ENCODE peak calls at places on chromosomes 6 and 20, in five cellular contexts. One of them, this sample, is unnamed.

GRCh38 chr20:59836768-59837167 is 96.7 kb downstream of the SYCP2 start:
- DNase-seq in heart left ventricle: no peak
- DNase-seq in heart right ventricle: no peak
- DNase-seq in GM13977: no peak
- DNase-seq in HCT116: no peak
- DNase-seq in this sample: no peak

GRCh38 chr6:81753709-81754678 is 1.5 kb upstream of the TENT5A start:
- DNase-seq in heart right ventricle: peak
- DNase-seq in GM13977: peak
- DNase-seq in HCT116: peak
- DNase-seq in heart left ventricle: peak
- DNase-seq in this sample: peak

GRCh38 chr6:44062771-44063560 is 64.3 kb downstream of the MRPL14 start:
- DNase-seq in GM13977: peak
- DNase-seq in heart left ventricle: peak
- DNase-seq in HCT116: no peak
- DNase-seq in heart right ventricle: no peak
- DNase-seq in this sample: peak

GRCh38 chr6:108501559-108501958 is 59.2 kb upstream of the FOXO3 start:
- DNase-seq in GM13977: no peak
- DNase-seq in heart right ventricle: no peak
- DNase-seq in HCT116: no peak
- DNase-seq in heart left ventricle: no peak
- DNase-seq in this sample: no peak

GRCh38 chr6:116475151-116475550 is 14.0 kb downstream of the CALHM6 start:
- DNase-seq in HCT116: no peak
- DNase-seq in heart left ventricle: no peak
- DNase-seq in GM13977: no peak
- DNase-seq in heart right ventricle: no peak
- DNase-seq in this sample: no peak

GRCh38 chr6:135014353-135014832 is 40.2 kb downstream of the HBS1L start:
- DNase-seq in heart right ventricle: no peak
- DNase-seq in heart left ventricle: no peak
- DNase-seq in HCT116: no peak
- DNase-seq in GM13977: peak
- DNase-seq in this sample: peak

GRCh38 chr6:37566209-37566859 is 66.6 kb upstream of the CCDC167 start:
- DNase-seq in GM13977: peak
- DNase-seq in HCT116: no peak
- DNase-seq in heart left ventricle: peak
- DNase-seq in heart right ventricle: peak
- DNase-seq in this sample: peak

GRCh38 chr20:11676618-11677289 is 240.9 kb upstream of the BTBD3 start:
- DNase-seq in heart right ventricle: peak
- DNase-seq in heart left ventricle: peak
- DNase-seq in GM13977: no peak
- DNase-seq in HCT116: peak
- DNase-seq in this sample: peak

GRCh38 chr6:35663447-35664235 is 25.1 kb downstream of the FKBP5 start:
- DNase-seq in heart right ventricle: no peak
- DNase-seq in HCT116: no peak
- DNase-seq in GM13977: peak
- DNase-seq in heart left ventricle: no peak
- DNase-seq in this sample: no peak

GRCh38 chr20:8366303-8366923 is 234.3 kb downstream of the PLCB1 start:
- DNase-seq in GM13977: no peak
- DNase-seq in HCT116: no peak
- DNase-seq in heart left ventricle: no peak
- DNase-seq in heart right ventricle: no peak
- DNase-seq in this sample: no peak

GRCh38 chr20:9214676-9215075 is 145.8 kb downstream of the PLCB4 start:
- DNase-seq in GM13977: no peak
- DNase-seq in HCT116: no peak
- DNase-seq in heart right ventricle: no peak
- DNase-seq in heart left ventricle: no peak
- DNase-seq in this sample: no peak

GRCh38 chr6:98824163-98824906 is 10.0 kb upstream of the POU3F2 start:
- DNase-seq in GM13977: no peak
- DNase-seq in heart left ventricle: no peak
- DNase-seq in heart right ventricle: no peak
- DNase-seq in HCT116: no peak
- DNase-seq in this sample: no peak

GRCh38 chr6:111788779-111789276 is 84.4 kb downstream of the FYN start:
- DNase-seq in heart left ventricle: no peak
- DNase-seq in GM13977: no peak
- DNase-seq in heart right ventricle: no peak
- DNase-seq in HCT116: no peak
- DNase-seq in this sample: no peak

GRCh38 chr6:3370361-3371221 is 86.3 kb downstream of the SLC22A23 start:
- DNase-seq in HCT116: no peak
- DNase-seq in heart left ventricle: no peak
- DNase-seq in GM13977: no peak
- DNase-seq in heart right ventricle: no peak
- DNase-seq in this sample: no peak

GRCh38 chr6:30185846-30186484 is 22.6 kb downstream of the TRIM15 start:
- DNase-seq in HCT116: no peak
- DNase-seq in heart left ventricle: no peak
- DNase-seq in GM13977: no peak
- DNase-seq in heart right ventricle: no peak
- DNase-seq in this sample: no peak

GRCh38 chr20:23880426-23880825 is 878 bp upstream of the CST5 start:
- DNase-seq in HCT116: no peak
- DNase-seq in heart left ventricle: no peak
- DNase-seq in heart right ventricle: no peak
- DNase-seq in GM13977: no peak
- DNase-seq in this sample: no peak

GRCh38 chr20:3927486-3928291 is 38.5 kb downstream of the PANK2 start:
- DNase-seq in GM13977: no peak
- DNase-seq in heart left ventricle: no peak
- DNase-seq in heart right ventricle: no peak
- DNase-seq in HCT116: no peak
- DNase-seq in this sample: no peak

GRCh38 chr20:45012682-45013302 is 46.5 kb downstream of the STK4 start:
- DNase-seq in heart right ventricle: no peak
- DNase-seq in GM13977: no peak
- DNase-seq in heart left ventricle: no peak
- DNase-seq in HCT116: no peak
- DNase-seq in this sample: no peak

GRCh38 chr20:53826597-53827291 is 233.1 kb upstream of the ZNF217 start:
- DNase-seq in GM13977: no peak
- DNase-seq in heart left ventricle: no peak
- DNase-seq in HCT116: no peak
- DNase-seq in heart right ventricle: no peak
- DNase-seq in this sample: no peak

GRCh38 chr20:56843817-56844216 is 214.7 kb downstream of the TFAP2C start:
- DNase-seq in heart right ventricle: no peak
- DNase-seq in heart left ventricle: no peak
- DNase-seq in HCT116: peak
- DNase-seq in GM13977: no peak
- DNase-seq in this sample: no peak

GRCh38 chr20:44946266-44946852 is 13.8 kb downstream of the TOMM34 start:
- DNase-seq in heart right ventricle: no peak
- DNase-seq in HCT116: no peak
- DNase-seq in heart left ventricle: no peak
- DNase-seq in GM13977: no peak
- DNase-seq in this sample: no peak

GRCh38 chr6:130758818-130759217 is 68.4 kb upstream of the SMLR1 start:
- DNase-seq in HCT116: no peak
- DNase-seq in heart left ventricle: no peak
- DNase-seq in heart right ventricle: no peak
- DNase-seq in GM13977: no peak
- DNase-seq in this sample: no peak

GRCh38 chr6:71822626-71823025 is 63.7 kb upstream of the RIMS1 start:
- DNase-seq in heart right ventricle: no peak
- DNase-seq in GM13977: no peak
- DNase-seq in heart left ventricle: no peak
- DNase-seq in HCT116: no peak
- DNase-seq in this sample: no peak

GRCh38 chr20:14991023-14991422 is 653.6 kb upstream of the FLRT3 start:
- DNase-seq in GM13977: no peak
- DNase-seq in heart right ventricle: no peak
- DNase-seq in heart left ventricle: no peak
- DNase-seq in HCT116: no peak
- DNase-seq in this sample: no peak

GRCh38 chr6:29564875-29565274 is 5.3 kb upstream of the UBD start:
- DNase-seq in heart right ventricle: no peak
- DNase-seq in heart left ventricle: no peak
- DNase-seq in HCT116: no peak
- DNase-seq in GM13977: peak
- DNase-seq in this sample: no peak

GRCh38 chr20:23255658-23256385 is 94.8 kb upstream of the NXT1 start:
- DNase-seq in heart right ventricle: no peak
- DNase-seq in heart left ventricle: no peak
- DNase-seq in HCT116: no peak
- DNase-seq in GM13977: no peak
- DNase-seq in this sample: no peak

GRCh38 chr20:39849664-39850063 is 839.4 kb downstream of the MAFB start:
- DNase-seq in heart left ventricle: peak
- DNase-seq in HCT116: no peak
- DNase-seq in heart right ventricle: peak
- DNase-seq in GM13977: no peak
- DNase-seq in this sample: no peak

GRCh38 chr6:31620586-31621319 is at the start of gene PRRC2A:
- DNase-seq in GM13977: peak
- DNase-seq in HCT116: peak
- DNase-seq in heart left ventricle: peak
- DNase-seq in heart right ventricle: peak
- DNase-seq in this sample: peak

GRCh38 chr6:107272246-107272645 is 156.9 kb upstream of the BEND3 start:
- DNase-seq in heart left ventricle: no peak
- DNase-seq in HCT116: no peak
- DNase-seq in heart right ventricle: no peak
- DNase-seq in GM13977: no peak
- DNase-seq in this sample: no peak

GRCh38 chr20:4942336-4942735 is 59.0 kb downstream of the SLC23A2 start:
- DNase-seq in HCT116: no peak
- DNase-seq in heart right ventricle: no peak
- DNase-seq in heart left ventricle: no peak
- DNase-seq in GM13977: no peak
- DNase-seq in this sample: no peak

GRCh38 chr6:157461000-157461915 is 80.3 kb downstream of the ZDHHC14 start:
- DNase-seq in HCT116: no peak
- DNase-seq in heart left ventricle: no peak
- DNase-seq in heart right ventricle: no peak
- DNase-seq in GM13977: peak
- DNase-seq in this sample: peak

GRCh38 chr6:10381133-10381829 is 33.6 kb downstream of the TFAP2A start:
- DNase-seq in heart left ventricle: no peak
- DNase-seq in HCT116: no peak
- DNase-seq in GM13977: peak
- DNase-seq in heart right ventricle: no peak
- DNase-seq in this sample: peak
- TF ChIP-seq CTCF in heart left ventricle: no peak
- TF ChIP-seq CTCF in HCT116: no peak
- TF ChIP-seq CTCF in GM13977: peak
- TF ChIP-seq CTCF in heart right ventricle: no peak
- TF ChIP-seq CTCF in this sample: no peak

DNA sequence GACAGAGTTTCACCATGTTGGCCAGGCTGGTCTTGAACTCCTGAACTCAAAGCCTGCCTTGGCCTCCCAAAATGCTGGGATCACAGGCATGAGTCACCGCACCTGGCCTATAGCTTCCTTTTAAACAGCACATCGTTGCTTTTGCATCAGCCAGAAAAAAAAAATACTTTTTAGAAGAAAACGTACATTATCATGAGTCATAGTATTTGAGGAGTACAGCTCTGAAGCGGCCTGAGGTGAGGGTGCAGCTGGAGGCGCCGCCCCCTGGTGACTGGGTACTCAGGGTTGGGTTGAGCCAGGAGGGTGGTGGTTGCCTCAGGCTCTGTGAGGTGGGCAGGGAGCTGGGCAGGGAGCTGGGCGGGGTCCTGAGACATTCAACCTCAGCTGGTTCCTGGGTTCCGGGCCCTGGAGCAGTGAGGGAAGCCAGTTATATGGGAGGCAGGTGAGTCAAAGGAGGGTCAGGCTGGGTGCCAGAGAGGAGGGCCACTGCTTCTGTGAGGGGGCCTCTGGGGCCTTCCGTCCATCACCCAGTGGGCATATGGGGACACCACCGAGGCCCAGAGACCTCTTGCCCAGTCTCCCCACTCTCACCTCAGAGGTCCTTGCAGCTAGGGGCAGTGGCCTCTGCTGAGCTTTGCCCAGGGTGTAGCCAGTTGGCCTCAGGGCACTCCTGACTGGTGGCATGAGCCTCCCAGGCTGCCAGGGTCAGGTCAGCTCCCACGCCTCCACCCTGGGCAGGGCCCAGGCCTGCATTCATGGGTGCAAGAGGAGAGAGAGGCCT is 11.7 kb upstream of the ID1 start:
- DNase-seq in heart right ventricle: no peak
- DNase-seq in heart left ventricle: no peak
- DNase-seq in GM13977: no peak
- DNase-seq in HCT116: peak
- DNase-seq in this sample: peak
- TF ChIP-seq CTCF in heart right ventricle: no peak
- TF ChIP-seq CTCF in heart left ventricle: no peak
- TF ChIP-seq CTCF in GM13977: no peak
- TF ChIP-seq CTCF in HCT116: peak
- TF ChIP-seq CTCF in this sample: no peak

GRCh38 chr20:36062799-36063198 is 91.7 kb upstream of the EPB41L1 start:
- DNase-seq in heart left ventricle: no peak
- DNase-seq in GM13977: no peak
- DNase-seq in HCT116: no peak
- DNase-seq in heart right ventricle: no peak
- DNase-seq in this sample: no peak

GRCh38 chr20:36063916-36064660 is 90.5 kb upstream of the EPB41L1 start:
- DNase-seq in heart right ventricle: no peak
- DNase-seq in heart left ventricle: no peak
- DNase-seq in GM13977: no peak
- DNase-seq in HCT116: no peak
- DNase-seq in this sample: no peak

GRCh38 chr20:36066777-36067176 is 87.8 kb upstream of the EPB41L1 start:
- DNase-seq in HCT116: no peak
- DNase-seq in heart right ventricle: no peak
- DNase-seq in GM13977: no peak
- DNase-seq in heart left ventricle: no peak
- DNase-seq in this sample: no peak

GRCh38 chr20:36064661-36065426 is 89.7 kb upstream of the EPB41L1 start:
- DNase-seq in HCT116: no peak
- DNase-seq in GM13977: peak
- DNase-seq in heart right ventricle: peak
- DNase-seq in heart left ventricle: peak
- DNase-seq in this sample: peak

GRCh38 chr20:36065427-36065998 is 89.0 kb upstream of the EPB41L1 start:
- DNase-seq in HCT116: no peak
- DNase-seq in heart left ventricle: no peak
- DNase-seq in heart right ventricle: no peak
- DNase-seq in GM13977: no peak
- DNase-seq in this sample: no peak
- TF ChIP-seq CTCF in HCT116: no peak
- TF ChIP-seq CTCF in heart left ventricle: no peak
- TF ChIP-seq CTCF in heart right ventricle: no peak
- TF ChIP-seq CTCF in GM13977: no peak
- TF ChIP-seq CTCF in this sample: no peak

DNA sequence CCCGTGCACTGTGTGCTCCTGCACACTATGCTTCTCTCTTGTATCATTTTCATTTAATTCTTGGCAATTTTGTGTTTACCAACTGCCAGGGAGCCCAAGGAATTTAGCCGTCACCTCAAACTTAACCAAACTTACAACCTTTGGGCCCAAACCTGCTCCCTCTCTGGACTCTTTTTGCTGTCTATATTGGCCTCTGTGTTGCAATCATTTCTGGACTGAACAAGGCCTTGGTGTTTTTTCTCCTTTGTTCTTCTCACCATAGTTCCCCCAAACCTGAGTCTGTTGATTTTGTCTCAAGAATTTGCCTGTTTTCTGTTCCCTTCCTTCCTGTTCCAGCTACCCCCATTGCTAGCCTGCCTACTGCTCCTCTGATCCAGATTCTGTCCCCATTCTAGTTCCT is 19.2 kb downstream of the DCBLD1 start:
- DNase-seq in heart left ventricle: no peak
- DNase-seq in HCT116: no peak
- DNase-seq in heart right ventricle: no peak
- DNase-seq in GM13977: no peak
- DNase-seq in this sample: no peak
- TF ChIP-seq CTCF in heart left ventricle: no peak
- TF ChIP-seq CTCF in HCT116: no peak
- TF ChIP-seq CTCF in heart right ventricle: no peak
- TF ChIP-seq CTCF in GM13977: no peak
- TF ChIP-seq CTCF in this sample: no peak

This sample was measured in activated CD8-positive, alpha-beta T cell treated with anti-CD3 and anti-CD28 coated beads for 36 hours.